ENCODE peak calls at places on chromosome 6, in eight cellular contexts. E is ovary, J is Peyer's patch, B is stomach, U is adrenal gland, Z is suprapubic skin, L is spleen, I is HCT116. X is an unnamed sample.

GRCh38 chr6:26575494-26575939 is 21.2 kb upstream of the ABT1 start:
- DNase-seq in E (no peak), J (no peak), B (no peak), U (no peak), Z (no peak), L (no peak), I (no peak), X (no peak)

GRCh38 chr6:158556113-158556512 is 3.8 kb upstream of the TMEM181 start:
- DNase-seq in E (no peak), J (no peak), B (no peak), U (no peak), Z (no peak), L (no peak), I (no peak), X (no peak)

GRCh38 chr6:35742842-35743241 is 6.0 kb downstream of the ARMC12 start:
- DNase-seq in E (no peak), J (no peak), B (no peak), U (no peak), Z (no peak), L (no peak), I (no peak), X (no peak)

GRCh38 chr6:27049863-27050781 is 197.4 kb upstream of the PRSS16 start:
- DNase-seq in E (no peak), J (no peak), B (no peak), U (no peak), Z (no peak), L (no peak), I (no peak), X (no peak)

GRCh38 chr6:72322778-72323177 is 299.1 kb upstream of the KCNQ5 start:
- DNase-seq in E (no peak), J (no peak), B (no peak), U (no peak), Z (no peak), L (no peak), I (no peak), X (no peak)

GRCh38 chr6:107667790-107668189 is 156.3 kb downstream of the SCML4 start:
- DNase-seq in E (no peak), J (no peak), B (no peak), U (no peak), Z (no peak), L (no peak), I (no peak), X (no peak)

GRCh38 chr6:152136449-152136825 is 329.0 kb downstream of the ESR1 start:
- DNase-seq in E (no peak), J (no peak), B (no peak), U (no peak), Z (no peak), L (no peak), I (peak; percentile 28), X (no peak)

GRCh38 chr6:34389034-34389433 is 3.4 kb downstream of the NUDT3 start:
- DNase-seq in E (no peak), J (no peak), B (no peak), U (no peak), Z (no peak), L (no peak), I (no peak), X (no peak)

GRCh38 chr6:68876792-68877493 is 241.9 kb downstream of the ADGRB3 start:
- DNase-seq in E (no peak), J (no peak), B (no peak), U (no peak), Z (no peak), L (no peak), I (no peak), X (no peak)

GRCh38 chr6:63643862-63644261 is 8.3 kb downstream of the PHF3 start:
- DNase-seq in E (no peak), J (no peak), B (no peak), U (no peak), Z (no peak), L (no peak), I (no peak), X (no peak)

GRCh38 chr6:51594981-51595380 is 492.4 kb downstream of the PKHD1 start:
- DNase-seq in E (no peak), J (no peak), B (no peak), U (no peak), Z (no peak), L (no peak), I (no peak), X (no peak)

GRCh38 chr6:7245668-7246393 is 67.2 kb downstream of the SSR1 start:
- DNase-seq in E (no peak), J (no peak), B (no peak), U (no peak), Z (no peak), L (peak; percentile 61), I (no peak), X (no peak)

GRCh38 chr6:27575594-27576361 is 102.9 kb upstream of the ZNF184 start:
- DNase-seq in E (no peak), J (no peak), B (no peak), U (no peak), Z (no peak), L (no peak), I (peak; percentile 41), X (no peak)

GRCh38 chr6:31114970-31115849 is 610 bp downstream of the PSORS1C1 start:
- DNase-seq in E (no peak), J (peak; percentile 44), B (no peak), U (no peak), Z (no peak), L (peak; percentile 9), I (peak; percentile 58), X (no peak)

GRCh38 chr6:16061833-16062232 is 67.1 kb upstream of the MYLIP start:
- DNase-seq in E (no peak), J (no peak), B (no peak), U (no peak), Z (no peak), L (no peak), I (no peak), X (no peak)

GRCh38 chr6:145749632-145750031 is 14.3 kb upstream of the EPM2A start:
- DNase-seq in E (no peak), J (no peak), B (no peak), U (no peak), Z (no peak), L (no peak), I (no peak), X (no peak)

GRCh38 chr6:3457710-3458605 is 1.1 kb upstream of the SLC22A23 start:
- DNase-seq in E (peak; percentile 21), J (peak; percentile 70), B (peak; percentile 77), U (peak; percentile 31), Z (no peak), L (no peak), I (peak; percentile 42), X (peak; percentile 77)

GRCh38 chr6:71489736-71490135 is 201.1 kb downstream of the OGFRL1 start:
- DNase-seq in E (no peak), J (no peak), B (no peak), U (no peak), Z (no peak), L (no peak), I (peak; percentile 10), X (peak; percentile 27)

GRCh38 chr6:122276637-122277036 is 122.8 kb upstream of the HSF2 start:
- DNase-seq in E (no peak), J (no peak), B (no peak), U (no peak), Z (no peak), L (no peak), I (no peak), X (no peak)

DNA sequence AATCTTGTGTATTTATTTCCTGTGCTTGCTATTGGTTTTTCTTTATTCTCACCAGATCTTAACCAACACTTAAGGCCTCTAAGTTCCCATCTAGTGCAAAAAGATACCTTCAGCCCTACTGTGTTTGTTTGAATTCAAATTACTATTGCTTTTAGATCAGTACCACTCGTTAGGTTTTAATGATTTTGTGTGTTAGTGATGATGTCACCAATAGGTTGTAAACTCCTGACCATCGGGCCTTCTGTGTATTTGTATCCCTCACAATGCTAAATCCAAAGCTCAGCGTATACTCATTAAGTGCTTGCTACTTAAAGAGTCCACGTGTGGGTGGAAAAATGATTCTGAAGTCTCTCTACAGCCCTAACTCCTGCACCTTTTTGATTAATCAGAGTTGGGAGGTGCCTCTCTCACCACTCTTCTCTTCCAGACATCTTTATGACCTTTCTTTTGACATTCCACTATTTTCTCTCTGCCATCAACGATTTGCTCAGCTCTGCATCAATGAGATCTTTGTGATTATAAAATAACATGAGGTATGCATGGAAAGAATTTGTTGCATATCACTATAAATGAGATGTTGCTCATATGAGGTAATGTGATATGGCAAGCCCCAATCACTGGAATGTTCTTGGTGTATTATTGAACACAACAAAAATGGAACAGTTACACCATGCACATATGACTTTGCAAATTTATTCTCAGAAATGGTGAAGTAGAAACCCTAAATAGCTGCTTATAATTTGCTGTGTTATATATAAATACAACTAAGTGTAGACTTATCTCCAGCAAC is 55.1 kb upstream of the LAMA2 start:
- DNase-seq in E (no peak), J (no peak), B (no peak), U (no peak), Z (no peak), L (no peak), I (no peak), X (no peak)
- H3K27me3 ChIP-seq in E (no peaks in the 10 kb centered on the region), J (no peaks in the 10 kb centered on the region), B (no peaks in the 10 kb centered on the region), U (no peaks in the 10 kb centered on the region), Z (no peaks in the 10 kb centered on the region), L (no peaks in the 10 kb centered on the region), I (no peaks in the 10 kb centered on the region), X (no peaks in the 10 kb centered on the region)

DNA sequence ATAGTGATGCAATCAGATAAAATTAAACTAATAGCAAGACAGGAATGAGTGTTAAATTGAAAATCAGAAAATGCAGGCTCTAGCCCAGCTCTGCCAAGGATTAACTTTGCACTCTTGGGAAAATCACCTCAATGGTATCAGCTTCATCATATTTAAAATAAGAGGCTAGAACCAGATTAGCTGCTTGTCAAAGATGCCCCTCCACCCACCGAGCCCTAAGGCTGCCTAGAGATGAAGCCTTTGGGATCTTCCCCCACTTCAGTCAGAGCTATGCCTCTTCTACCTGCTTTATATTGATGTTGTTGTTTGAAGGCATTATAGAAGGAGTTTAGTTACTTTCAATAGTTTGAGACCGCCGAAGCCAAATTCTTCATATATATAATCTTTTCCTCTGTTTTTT is 47.4 kb downstream of the HDDC2 start:
- DNase-seq in E (no peak), J (no peak), B (no peak), U (no peak), Z (no peak), L (no peak), I (no peak), X (no peak)
- TF ChIP-seq POLR2A in E (no peak), J (no peak), B (no peak), U (no peak), Z (no peak), L (no peak), I (no peak), X (no peak)

GRCh38 chr6:109483744-109484075 is 691 bp upstream of the ZBTB24 start:
- DNase-seq in E (no peak), J (no peak), B (no peak), U (no peak), Z (no peak), L (no peak), I (peak; percentile 6), X (no peak)
- TF ChIP-seq CTCF in E (no peak), J (no peak), B (no peak), U (no peak), Z (no peak), L (no peak), I (no peak), X (no peak)

DNA sequence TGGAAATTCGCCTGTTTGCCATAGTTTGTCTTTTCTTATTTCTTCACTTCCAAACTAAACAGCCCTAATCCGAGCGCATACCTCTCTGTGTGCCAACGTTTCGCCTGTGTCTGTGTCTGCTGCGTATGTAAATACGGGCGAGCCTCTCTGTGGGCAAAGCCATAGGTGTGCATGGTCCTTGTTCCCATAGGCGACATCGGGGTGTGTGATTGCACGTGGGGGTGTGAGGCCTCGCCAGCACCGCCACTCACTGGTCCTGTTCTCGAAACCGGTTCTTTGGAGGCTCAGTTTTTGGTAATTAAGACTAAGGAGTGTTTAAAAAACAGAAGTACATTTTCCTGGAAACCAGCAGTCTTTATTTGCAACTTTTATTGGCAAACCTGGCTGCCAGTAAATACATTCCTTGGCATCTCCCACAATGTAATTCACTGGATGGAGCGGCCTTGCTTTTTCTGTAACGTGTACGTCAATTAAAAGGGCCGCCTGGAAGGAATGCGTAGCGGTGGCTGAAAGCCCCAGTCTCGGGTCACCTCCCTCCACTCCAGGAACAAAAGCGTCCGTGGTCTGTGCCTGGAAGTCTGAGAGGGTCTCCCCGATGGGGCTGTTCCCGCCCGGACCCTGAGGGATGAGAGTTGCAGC is 5.9 kb upstream of the FOXC1 start:
- DNase-seq in E (no peak), J (no peak), B (no peak), U (no peak), Z (no peak), L (peak; percentile 43), I (no peak), X (no peak)
- H3K27me3 ChIP-seq in E (peaks cover 8% of the 10 kb centered on the region), J (peaks cover 50% of the 10 kb centered on the region), B (peaks cover 100% of the 10 kb centered on the region), U (peaks cover 74% of the 10 kb centered on the region), Z (peaks cover 87% of the 10 kb centered on the region), L (peaks cover 90% of the 10 kb centered on the region), I (no peaks in the 10 kb centered on the region), X (peaks cover 41% of the 10 kb centered on the region)